ENCODE peak calls at places on chromosomes 6 and 20, in seven cellular contexts. Q is activated naive CD4-positive, alpha-beta T cell; P is cardiac fibroblast; D is NCI-H524; O is epithelial cell of esophagus; T is breast epithelium; E is H54. A is an unnamed sample.

GRCh38 chr6:54646551-54647300 is 199.8 kb upstream of the FAM83B start:
- DNase-seq in Q (no peak), P (peak; percentile 26), D (no peak), O (no peak), T (no peak), E (no peak), A (no peak)

GRCh38 chr6:43968110-43968965 is 158.9 kb downstream of the MRPL14 start:
- DNase-seq in Q (no peak), P (no peak), D (no peak), O (no peak), T (peak; percentile 12), E (no peak), A (no peak)

GRCh38 chr6:113809818-113810217 is 47.3 kb upstream of the MARCKS start:
- DNase-seq in Q (no peak), P (no peak), D (no peak), O (no peak), T (no peak), E (no peak), A (no peak)

GRCh38 chr6:25334793-25335192 is 55.6 kb downstream of the CARMIL1 start:
- DNase-seq in Q (no peak), P (no peak), D (no peak), O (no peak), T (no peak), E (no peak), A (no peak)

GRCh38 chr20:43727980-43728590 is 1.3 kb upstream of the GTSF1L start:
- DNase-seq in Q (no peak), P (no peak), D (no peak), O (no peak), T (no peak), E (no peak), A (no peak)

GRCh38 chr20:3553663-3554062 is 82.8 kb downstream of the ATRN start:
- DNase-seq in Q (no peak), P (no peak), D (no peak), O (no peak), T (no peak), E (no peak), A (no peak)

GRCh38 chr20:46364670-46365482 is 41.5 kb downstream of the ELMO2 start:
- DNase-seq in Q (no peak), P (no peak), D (no peak), O (no peak), T (no peak), E (no peak), A (no peak)

GRCh38 chr6:170099387-170099786 is 191.5 kb downstream of the DLL1 start:
- DNase-seq in Q (no peak), P (no peak), D (no peak), O (no peak), T (no peak), E (no peak), A (no peak)

GRCh38 chr6:131216277-131216676 is 81.0 kb downstream of the AKAP7 start:
- DNase-seq in Q (no peak), P (peak; percentile 40), D (no peak), O (no peak), T (no peak), E (no peak), A (no peak)

GRCh38 chr20:37711987-37712961 is 18.4 kb downstream of the CTNNBL1 start:
- DNase-seq in Q (no peak), P (no peak), D (peak; percentile 74), O (no peak), T (no peak), E (no peak), A (no peak)

GRCh38 chr6:104472245-104472644 is 387.5 kb downstream of the HACE1 start:
- DNase-seq in Q (no peak), P (no peak), D (no peak), O (no peak), T (no peak), E (no peak), A (no peak)

GRCh38 chr6:89941847-89942497 is 47.7 kb downstream of the GJA10 start:
- DNase-seq in Q (no peak), P (no peak), D (no peak), O (no peak), T (no peak), E (no peak), A (no peak)

GRCh38 chr6:24882295-24882694 is 53.5 kb downstream of the RIPOR2 start:
- DNase-seq in Q (no peak), P (no peak), D (no peak), O (peak; percentile 71), T (no peak), E (no peak), A (peak; percentile 29)

GRCh38 chr6:157518399-157519250 is 137.6 kb downstream of the ZDHHC14 start:
- DNase-seq in Q (no peak), P (peak; percentile 56), D (no peak), O (no peak), T (no peak), E (no peak), A (peak; percentile 53)

GRCh38 chr20:62476074-62476838 is 461 bp upstream of the GATA5 start:
- DNase-seq in Q (no peak), P (no peak), D (no peak), O (no peak), T (no peak), E (no peak), A (no peak)

GRCh38 chr20:59222982-59223610 is 59.5 kb downstream of the ZNF831 start:
- DNase-seq in Q (no peak), P (peak; percentile 3), D (no peak), O (no peak), T (no peak), E (no peak), A (no peak)

GRCh38 chr6:143652840-143653239 is 24.9 kb upstream of the PHACTR2 start:
- DNase-seq in Q (no peak), P (no peak), D (no peak), O (peak; percentile 44), T (no peak), E (no peak), A (peak; percentile 27)

GRCh38 chr6:109794201-109794926 is 103.3 kb downstream of the FIG4 start:
- DNase-seq in Q (no peak), P (peak; percentile 56), D (no peak), O (peak; percentile 55), T (no peak), E (peak; percentile 7), A (peak; percentile 35)

GRCh38 chr6:41200901-41201783 is at the start of gene TREML2:
- DNase-seq in Q (no peak), P (no peak), D (no peak), O (no peak), T (no peak), E (no peak), A (no peak)

GRCh38 chr6:125951323-125951722 is 5.2 kb upstream of the HINT3 start:
- DNase-seq in Q (no peak), P (peak; percentile 18), D (no peak), O (no peak), T (no peak), E (no peak), A (no peak)

GRCh38 chr20:40562031-40562430 is 127.0 kb downstream of the MAFB start:
- DNase-seq in Q (no peak), P (no peak), D (no peak), O (peak; percentile 54), T (no peak), E (no peak), A (peak; percentile 85)

GRCh38 chr6:106117579-106117978 is 31.4 kb downstream of the PRDM1 start:
- DNase-seq in Q (peak; percentile 43), P (no peak), D (no peak), O (no peak), T (no peak), E (no peak), A (no peak)

GRCh38 chr6:134802426-134803058 is 147.4 kb downstream of the ALDH8A1 start:
- DNase-seq in Q (no peak), P (no peak), D (no peak), O (peak; percentile 29), T (no peak), E (no peak), A (peak; percentile 94)

GRCh38 chr20:62888406-62888805 is 26.8 kb upstream of the TCFL5 start:
- DNase-seq in Q (no peak), P (no peak), D (no peak), O (no peak), T (no peak), E (no peak), A (no peak)

GRCh38 chr6:21331221-21331620 is 262.3 kb upstream of the SOX4 start:
- DNase-seq in Q (no peak), P (peak; percentile 46), D (no peak), O (no peak), T (peak; percentile 53), E (no peak), A (peak; percentile 78)

GRCh38 chr6:109834595-109835437 is 143.3 kb upstream of the GPR6 start:
- DNase-seq in Q (no peak), P (no peak), D (peak; percentile 92), O (no peak), T (no peak), E (no peak), A (no peak)

GRCh38 chr6:79607000-79607399 is 24.1 kb upstream of the SH3BGRL2 start:
- DNase-seq in Q (no peak), P (no peak), D (no peak), O (no peak), T (no peak), E (no peak), A (no peak)

GRCh38 chr6:167050903-167051302 is 51.7 kb downstream of the CEP43 start:
- DNase-seq in Q (no peak), P (no peak), D (no peak), O (no peak), T (no peak), E (no peak), A (no peak)

A was measured in kidney tubule cell.